ENCODE peak calls at places on chromosomes 2 and 18, in five cellular contexts. L is endothelial cell, K is AG10803, E is stomach, M is WTC11. H is an unnamed sample.

GRCh38 chr18:62904396-62905285 is 189.3 kb downstream of the PHLPP1 start:
- DNase-seq in L (no peak), K (no peak), E (no peak), M (no peak), H (no peak)

GRCh38 chr2:136492901-136493300 is 272.4 kb upstream of the THSD7B start:
- DNase-seq in L (no peak), K (no peak), E (no peak), M (no peak), H (no peak)

GRCh38 chr2:106581755-106582430 is 94.7 kb downstream of the CD8B2 start:
- DNase-seq in L (peak; percentile 66), K (peak; percentile 54), E (peak; percentile 56), M (peak; percentile 51), H (peak; percentile 32)

GRCh38 chr2:58571181-58571852 is 330.2 kb upstream of the FANCL start:
- DNase-seq in L (peak; percentile 52), K (peak; percentile 52), E (no peak), M (peak; percentile 56), H (peak; percentile 5)

GRCh38 chr2:124880995-124881394 is 855.9 kb downstream of the CNTNAP5 start:
- DNase-seq in L (no peak), K (no peak), E (no peak), M (no peak), H (no peak)

GRCh38 chr2:27085670-27086089 is 892 bp upstream of the KHK start:
- DNase-seq in L (peak; percentile 51), K (peak; percentile 68), E (peak; percentile 73), M (peak; percentile 61), H (peak; percentile 43)

GRCh38 chr2:11499081-11499743 is 33.3 kb upstream of the E2F6 start:
- DNase-seq in L (no peak), K (no peak), E (no peak), M (no peak), H (peak; percentile 61)

GRCh38 chr2:100845141-100845991 is 25.4 kb downstream of the NPAS2 start:
- DNase-seq in L (no peak), K (no peak), E (peak; percentile 76), M (no peak), H (no peak)

GRCh38 chr2:102238039-102238756 is 51.4 kb downstream of the IL1RL2 start:
- DNase-seq in L (no peak), K (peak; percentile 59), E (no peak), M (no peak), H (no peak)

GRCh38 chr18:74935411-74935810 is 273.5 kb downstream of the PTGR3 start:
- DNase-seq in L (no peak), K (no peak), E (no peak), M (no peak), H (no peak)

GRCh38 chr2:175030380-175031271 is 25.4 kb upstream of the CHN1 start:
- DNase-seq in L (peak; percentile 57), K (peak; percentile 43), E (no peak), M (peak; percentile 61), H (peak; percentile 38)

GRCh38 chr18:22848618-22849017 is 84.5 kb upstream of the RBBP8 start:
- DNase-seq in L (no peak), K (peak; percentile 86), E (no peak), M (no peak), H (no peak)

GRCh38 chr2:217330647-217331046 is 470.8 kb upstream of the TNP1 start:
- DNase-seq in L (no peak), K (no peak), E (no peak), M (no peak), H (no peak)

GRCh38 chr2:16413257-16413656 is 252.4 kb downstream of the CYRIA start:
- DNase-seq in L (peak; percentile 27), K (no peak), E (no peak), M (no peak), H (no peak)

GRCh38 chr2:234950730-234951385 is 959 bp upstream of the SH3BP4 start:
- DNase-seq in L (no peak), K (peak; percentile 75), E (no peak), M (peak; percentile 34), H (no peak)

GRCh38 chr2:238743243-238744068 is 104.4 kb upstream of the TWIST2 start:
- DNase-seq in L (no peak), K (no peak), E (no peak), M (no peak), H (no peak)

GRCh38 chr2:230932556-230933511 is 7.8 kb upstream of the GPR55 start:
- DNase-seq in L (no peak), K (peak; percentile 60), E (peak; percentile 26), M (no peak), H (no peak)

GRCh38 chr2:143936758-143937562 is 583.0 kb downstream of the ZEB2 start:
- DNase-seq in L (peak; percentile 57), K (peak; percentile 36), E (peak; percentile 27), M (peak; percentile 67), H (peak; percentile 43)

GRCh38 chr2:128474014-128474961 is 155.6 kb upstream of the HS6ST1 start:
- DNase-seq in L (no peak), K (no peak), E (no peak), M (no peak), H (no peak)

GRCh38 chr18:44796505-44797198 is 116.0 kb downstream of the SETBP1 start:
- DNase-seq in L (no peak), K (no peak), E (no peak), M (no peak), H (no peak)

DNA sequence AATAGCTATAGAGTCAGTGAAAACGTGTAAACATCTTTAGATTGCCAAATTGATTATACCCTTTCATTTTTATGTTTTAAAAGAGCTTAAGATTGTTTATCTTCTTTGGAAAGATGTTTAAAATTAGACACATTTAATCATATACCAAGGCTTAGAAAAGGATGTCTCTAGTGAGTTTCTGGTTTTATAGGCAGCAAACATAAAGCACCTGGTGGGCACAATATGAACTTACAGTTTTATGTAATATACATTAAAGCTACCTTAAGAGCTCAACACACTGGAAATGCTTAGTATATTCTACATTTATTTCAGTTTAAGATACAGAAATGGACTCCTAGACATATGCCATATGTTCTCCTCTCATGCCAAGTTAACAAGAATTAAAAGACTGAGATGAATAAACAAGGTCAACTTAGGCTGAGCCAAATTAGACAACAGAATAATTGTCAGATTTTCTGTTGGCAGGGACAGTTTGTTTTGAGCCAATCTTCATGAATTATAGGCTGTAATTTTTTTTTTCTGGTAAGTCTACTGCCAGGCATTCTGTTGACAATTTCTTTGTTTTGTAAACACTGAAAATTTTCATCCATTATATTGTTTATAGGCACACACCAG is 112.7 kb downstream of the OTX1 start:
- DNase-seq in L (no peak), K (no peak), E (no peak), M (no peak), H (no peak)
- TF ChIP-seq CTCF in L (no peak), K (no peak), E (no peak), M (no peak), H (peak; percentile 37)

DNA sequence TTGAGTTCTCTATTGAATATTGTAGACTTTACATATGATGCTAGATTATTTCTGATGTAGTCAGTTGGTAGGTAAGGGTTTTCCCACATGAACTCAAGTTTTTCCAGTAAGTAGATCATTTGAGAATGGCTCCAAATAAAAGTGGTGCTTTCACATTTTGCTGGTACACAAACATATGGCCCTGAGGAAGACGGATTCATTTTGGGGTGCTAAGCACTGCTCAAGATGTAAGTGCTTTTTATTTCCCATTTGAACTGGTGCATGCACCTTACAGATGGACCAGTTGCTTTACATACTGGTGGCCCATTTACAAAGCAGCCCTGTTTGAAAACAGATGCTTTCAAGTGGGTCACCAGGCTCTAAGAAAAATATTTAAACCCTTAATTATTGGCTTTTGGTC is 266.7 kb downstream of the MEIS1 start:
- DNase-seq in L (no peak), K (no peak), E (no peak), M (no peak), H (no peak)
- TF ChIP-seq CTCF in L (no peak), K (no peak), E (no peak), M (no peak), H (no peak)

GRCh38 chr2:219457784-219458369 is 23.2 kb downstream of the SPEG start:
- DNase-seq in L (no peak), K (no peak), E (no peak), M (peak; percentile 36), H (no peak)
- TF ChIP-seq CTCF in L (no peak), K (no peak), E (no peak), M (peak; percentile 6), H (no peak)

GRCh38 chr2:19138264-19138825 is 220.1 kb downstream of the OSR1 start:
- DNase-seq in L (no peak), K (no peak), E (no peak), M (no peak), H (no peak)
- TF ChIP-seq CTCF in L (no peak), K (no peak), E (no peak), M (no peak), H (no peak)

H was measured in neural crest cell.